ENCODE peak calls at places on chromosome 1, in eight cellular contexts. U is fibroblast of pulmonary artery, N is Caco-2, O is heart left ventricle, R is MM.1S, F is neural progenitor cell, B is neural crest cell, S is A673. Q is an unnamed sample.

GRCh38 chr1:79896136-79896535 is 889.6 kb upstream of the ADGRL4 start:
- DNase-seq in U (no peak), N (no peak), O (no peak), R (no peak), F (no peak), B (no peak), S (no peak), Q (no peak)

GRCh38 chr1:228265167-228265566 is 57.3 kb downstream of the OBSCN start:
- DNase-seq in U (peak), N (no peak), O (no peak), R (no peak), F (no peak), B (no peak), S (no peak), Q (peak)

GRCh38 chr1:97119775-97120174 is 398.2 kb downstream of the PTBP2 start:
- DNase-seq in U (no peak), N (no peak), O (no peak), R (no peak), F (peak), B (no peak), S (no peak), Q (no peak)

GRCh38 chr1:184296466-184297243 is 90.2 kb upstream of the C1orf21 start:
- DNase-seq in U (peak), N (no peak), O (peak), R (no peak), F (no peak), B (no peak), S (peak), Q (no peak)

GRCh38 chr1:101833312-101833711 is 163.4 kb downstream of the OLFM3 start:
- DNase-seq in U (no peak), N (no peak), O (no peak), R (no peak), F (no peak), B (no peak), S (no peak), Q (no peak)

GRCh38 chr1:219567341-219567947 is 45.5 kb downstream of the ZC3H11B start:
- DNase-seq in U (peak), N (peak), O (no peak), R (peak), F (peak), B (no peak), S (peak), Q (no peak)

GRCh38 chr1:33306561-33307493 is 14.1 kb downstream of the A3GALT2 start:
- DNase-seq in U (peak), N (no peak), O (peak), R (no peak), F (no peak), B (no peak), S (no peak), Q (no peak)

GRCh38 chr1:209728466-209728865 is 23.8 kb downstream of the HSD11B1 start:
- DNase-seq in U (no peak), N (no peak), O (no peak), R (no peak), F (no peak), B (no peak), S (no peak), Q (no peak)

GRCh38 chr1:58802640-58803476 is 19.0 kb upstream of the JUN start:
- DNase-seq in U (no peak), N (no peak), O (no peak), R (no peak), F (no peak), B (no peak), S (no peak), Q (no peak)

DNA sequence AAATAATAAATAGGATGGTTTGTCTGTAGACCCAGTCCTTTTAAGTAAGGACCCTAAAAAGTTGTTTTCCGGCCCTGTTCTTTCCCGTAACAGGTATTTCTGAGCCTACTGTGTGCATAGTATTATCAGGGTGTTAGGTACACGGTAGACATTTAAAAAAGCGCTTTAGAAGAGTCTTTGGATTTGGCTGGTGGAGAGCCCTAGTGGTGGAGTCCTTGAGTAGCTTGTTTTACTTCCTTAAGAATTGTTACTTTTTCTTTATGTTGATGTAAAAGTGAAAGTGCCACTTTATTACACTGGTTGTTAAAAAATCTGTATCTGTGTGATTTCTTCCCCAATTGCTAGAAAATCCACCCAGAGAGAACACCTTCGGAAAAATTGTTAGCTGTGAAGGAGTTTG is 36.8 kb downstream of the SMYD2 start:
- DNase-seq in U (no peak), N (no peak), O (no peak), R (no peak), F (no peak), B (no peak), S (no peak), Q (no peak)
- TF ChIP-seq CTCF in U (peak), N (no peak), O (peak), R (no peak), F (peak), B (peak), S (peak), Q (no peak)

GRCh38 chr1:231266811-231267322 is 25.9 kb downstream of the GNPAT start:
- DNase-seq in U (peak), N (no peak), O (no peak), R (no peak), F (no peak), B (no peak), S (no peak), Q (no peak)
- TF ChIP-seq CTCF in U (no peak), N (no peak), O (no peak), R (no peak), F (no peak), B (no peak), S (no peak), Q (no peak)

GRCh38 chr1:3292868-3293562 is 161.4 kb upstream of the ARHGEF16 start:
- DNase-seq in U (no peak), N (peak), O (no peak), R (no peak), F (no peak), B (no peak), S (no peak), Q (no peak)

GRCh38 chr1:3292051-3292722 is 162.3 kb upstream of the ARHGEF16 start:
- DNase-seq in U (no peak), N (peak), O (no peak), R (no peak), F (no peak), B (no peak), S (no peak), Q (no peak)

GRCh38 chr1:3295846-3296245 is 158.6 kb upstream of the ARHGEF16 start:
- DNase-seq in U (no peak), N (no peak), O (no peak), R (no peak), F (no peak), B (no peak), S (no peak), Q (no peak)

GRCh38 chr1:3294450-3294849 is 160.0 kb upstream of the ARHGEF16 start:
- DNase-seq in U (no peak), N (no peak), O (no peak), R (no peak), F (no peak), B (no peak), S (no peak), Q (no peak)

DNA sequence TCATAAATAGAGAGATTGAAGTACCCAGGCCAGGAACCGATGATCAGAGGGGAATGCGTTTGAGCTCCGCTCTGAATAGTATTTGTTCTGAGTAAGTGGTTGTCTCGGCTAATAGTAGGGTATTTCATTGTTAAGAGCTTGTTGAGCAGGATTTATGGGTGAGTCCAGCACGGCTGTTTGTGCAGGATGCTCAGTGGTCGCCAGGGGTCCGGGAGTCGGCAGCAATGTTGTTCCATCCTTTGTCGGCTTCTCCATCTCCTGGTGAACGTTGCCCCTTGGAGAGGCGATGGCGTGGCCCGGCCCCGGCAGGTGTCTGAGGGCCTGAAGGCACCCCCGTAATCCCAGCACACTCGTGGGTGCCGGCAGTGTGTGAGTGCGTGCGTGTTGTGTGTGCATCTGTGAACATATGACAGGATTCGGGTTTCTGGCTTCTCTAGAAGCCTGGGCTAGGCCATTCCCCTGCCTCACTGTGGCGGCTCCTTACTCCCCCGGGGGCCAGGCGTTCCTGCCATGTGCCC is 160.8 kb upstream of the ARHGEF16 start:
- DNase-seq in U (no peak), N (peak), O (no peak), R (no peak), F (no peak), B (no peak), S (no peak), Q (no peak)
- TF ChIP-seq CTCF in U (no peak), N (no peak), O (no peak), R (no peak), F (no peak), B (no peak), S (no peak), Q (no peak)

GRCh38 chr1:153670859-153671622 is at the start of gene ILF2:
- DNase-seq in U (peak), N (peak), O (peak), R (peak), F (peak), B (peak), S (peak), Q (peak)
- TF ChIP-seq CTCF in U (peak), N (no peak), O (peak), R (peak), F (peak), B (no peak), S (peak), Q (peak)

GRCh38 chr1:117928881-117929339 is 511 bp downstream of the GDAP2 start:
- DNase-seq in U (peak), N (peak), O (peak), R (peak), F (peak), B (peak), S (peak), Q (peak)
- TF ChIP-seq CTCF in U (peak), N (no peak), O (no peak), R (no peak), F (peak), B (no peak), S (no peak), Q (peak)

Q was measured in GM13977.